ENCODE peak calls at places on chromosomes 4 and X, in ten cellular contexts. One of them, this sample, is unnamed.

GRCh38 chrX:15761564-15762191 is 23.6 kb downstream of the CA5B start:
- DNase-seq in cardiac muscle cell: peak
- DNase-seq in IMR-90: peak
- DNase-seq in adipocyte: peak
- DNase-seq in suprapubic skin: no peak
- DNase-seq in RWPE1: peak
- DNase-seq in AG08396: peak
- DNase-seq in iPS-NIHi11: peak
- DNase-seq in globus pallidus: peak
- DNase-seq in HCT116: no peak
- DNase-seq in this sample: peak

GRCh38 chr4:103996637-103997036 is 276.9 kb upstream of the TACR3 start:
- DNase-seq in cardiac muscle cell: peak
- DNase-seq in IMR-90: no peak
- DNase-seq in adipocyte: peak
- DNase-seq in suprapubic skin: no peak
- DNase-seq in RWPE1: peak
- DNase-seq in AG08396: peak
- DNase-seq in iPS-NIHi11: peak
- DNase-seq in globus pallidus: peak
- DNase-seq in HCT116: peak
- DNase-seq in this sample: no peak

GRCh38 chr4:102295153-102295862 is 50.0 kb downstream of the SLC39A8 start:
- DNase-seq in cardiac muscle cell: no peak
- DNase-seq in IMR-90: no peak
- DNase-seq in adipocyte: no peak
- DNase-seq in suprapubic skin: no peak
- DNase-seq in RWPE1: no peak
- DNase-seq in AG08396: no peak
- DNase-seq in iPS-NIHi11: no peak
- DNase-seq in globus pallidus: no peak
- DNase-seq in HCT116: no peak
- DNase-seq in this sample: no peak

GRCh38 chrX:150548684-150549083 is 19.7 kb upstream of the MTM1 start:
- DNase-seq in cardiac muscle cell: no peak
- DNase-seq in IMR-90: peak
- DNase-seq in adipocyte: peak
- DNase-seq in suprapubic skin: no peak
- DNase-seq in RWPE1: no peak
- DNase-seq in AG08396: peak
- DNase-seq in iPS-NIHi11: no peak
- DNase-seq in globus pallidus: no peak
- DNase-seq in HCT116: no peak
- DNase-seq in this sample: no peak

GRCh38 chr4:89836031-89836777 is 757 bp downstream of the SNCA start:
- DNase-seq in cardiac muscle cell: peak
- DNase-seq in IMR-90: no peak
- DNase-seq in adipocyte: peak
- DNase-seq in suprapubic skin: no peak
- DNase-seq in RWPE1: no peak
- DNase-seq in AG08396: peak
- DNase-seq in iPS-NIHi11: peak
- DNase-seq in globus pallidus: peak
- DNase-seq in HCT116: no peak
- DNase-seq in this sample: peak

GRCh38 chr4:3342182-3342854 is 49.5 kb downstream of the RGS12 start:
- DNase-seq in cardiac muscle cell: no peak
- DNase-seq in IMR-90: peak
- DNase-seq in adipocyte: peak
- DNase-seq in suprapubic skin: no peak
- DNase-seq in RWPE1: no peak
- DNase-seq in AG08396: peak
- DNase-seq in iPS-NIHi11: no peak
- DNase-seq in globus pallidus: no peak
- DNase-seq in HCT116: no peak
- DNase-seq in this sample: peak

GRCh38 chr4:138535316-138535715 is 293.2 kb upstream of the SLC7A11 start:
- DNase-seq in cardiac muscle cell: no peak
- DNase-seq in IMR-90: no peak
- DNase-seq in adipocyte: peak
- DNase-seq in suprapubic skin: no peak
- DNase-seq in RWPE1: no peak
- DNase-seq in AG08396: no peak
- DNase-seq in iPS-NIHi11: no peak
- DNase-seq in globus pallidus: no peak
- DNase-seq in HCT116: no peak
- DNase-seq in this sample: no peak

GRCh38 chrX:123580871-123581270 is 152.0 kb downstream of the THOC2 start:
- DNase-seq in cardiac muscle cell: no peak
- DNase-seq in IMR-90: no peak
- DNase-seq in adipocyte: no peak
- DNase-seq in suprapubic skin: no peak
- DNase-seq in RWPE1: no peak
- DNase-seq in AG08396: no peak
- DNase-seq in iPS-NIHi11: no peak
- DNase-seq in globus pallidus: no peak
- DNase-seq in HCT116: no peak
- DNase-seq in this sample: no peak

GRCh38 chr4:18846313-18846712 is 824.8 kb upstream of the LCORL start:
- DNase-seq in cardiac muscle cell: no peak
- DNase-seq in IMR-90: no peak
- DNase-seq in adipocyte: no peak
- DNase-seq in suprapubic skin: no peak
- DNase-seq in RWPE1: no peak
- DNase-seq in AG08396: no peak
- DNase-seq in iPS-NIHi11: no peak
- DNase-seq in globus pallidus: no peak
- DNase-seq in HCT116: no peak
- DNase-seq in this sample: no peak

GRCh38 chr4:26346203-26346620 is 25.4 kb downstream of the RBPJ start:
- DNase-seq in cardiac muscle cell: no peak
- DNase-seq in IMR-90: no peak
- DNase-seq in adipocyte: no peak
- DNase-seq in suprapubic skin: no peak
- DNase-seq in RWPE1: no peak
- DNase-seq in AG08396: no peak
- DNase-seq in iPS-NIHi11: peak
- DNase-seq in globus pallidus: no peak
- DNase-seq in HCT116: no peak
- DNase-seq in this sample: no peak

GRCh38 chrX:137747231-137747630 is 181.3 kb downstream of the ZIC3 start:
- DNase-seq in cardiac muscle cell: no peak
- DNase-seq in IMR-90: no peak
- DNase-seq in adipocyte: no peak
- DNase-seq in suprapubic skin: no peak
- DNase-seq in RWPE1: no peak
- DNase-seq in AG08396: no peak
- DNase-seq in iPS-NIHi11: peak
- DNase-seq in globus pallidus: no peak
- DNase-seq in HCT116: no peak
- DNase-seq in this sample: peak

GRCh38 chr4:145734576-145735329 is 54.8 kb downstream of the C4orf51 start:
- DNase-seq in cardiac muscle cell: no peak
- DNase-seq in IMR-90: peak
- DNase-seq in adipocyte: peak
- DNase-seq in suprapubic skin: no peak
- DNase-seq in RWPE1: peak
- DNase-seq in AG08396: peak
- DNase-seq in iPS-NIHi11: peak
- DNase-seq in globus pallidus: no peak
- DNase-seq in HCT116: no peak
- DNase-seq in this sample: no peak

GRCh38 chr4:158817562-158818370 is 48.9 kb downstream of the FNIP2 start:
- DNase-seq in cardiac muscle cell: no peak
- DNase-seq in IMR-90: no peak
- DNase-seq in adipocyte: no peak
- DNase-seq in suprapubic skin: no peak
- DNase-seq in RWPE1: no peak
- DNase-seq in AG08396: no peak
- DNase-seq in iPS-NIHi11: no peak
- DNase-seq in globus pallidus: no peak
- DNase-seq in HCT116: no peak
- DNase-seq in this sample: no peak

GRCh38 chrX:45230410-45230809 is 29.7 kb upstream of the DIPK2B start:
- DNase-seq in cardiac muscle cell: no peak
- DNase-seq in IMR-90: no peak
- DNase-seq in adipocyte: no peak
- DNase-seq in suprapubic skin: no peak
- DNase-seq in RWPE1: no peak
- DNase-seq in AG08396: no peak
- DNase-seq in iPS-NIHi11: no peak
- DNase-seq in globus pallidus: peak
- DNase-seq in HCT116: no peak
- DNase-seq in this sample: no peak

This sample was measured in NCI-H1417.